ENCODE peak calls at places on chromosomes 4 and X, in seven cellular contexts. Q is ovary, W is adrenal gland, A is heart left ventricle, V is brain microvascular endothelial cell, N is adipocyte, U is left ventricle myocardium inferior. G is an unnamed sample.
A peak's percentile ranks its signal among the peaks of the same experiment; 100 is the strongest.

GRCh38 chr4:17203767-17204166 is 305.3 kb upstream of the LDB2 start:
- DNase-seq in Q (no peak), W (no peak), A (no peak), V (no peak), N (no peak), U (no peak), G (no peak)

GRCh38 chrX:5876984-5877655 is 351.5 kb downstream of the NLGN4X start:
- DNase-seq in Q (no peak), W (no peak), A (peak; percentile 34), V (no peak), N (no peak), U (peak; percentile 14), G (peak; percentile 30)

GRCh38 chrX:132120913-132121312 is 6.9 kb downstream of the FRMD7 start:
- DNase-seq in Q (no peak), W (no peak), A (no peak), V (no peak), N (no peak), U (no peak), G (no peak)

GRCh38 chr4:78768447-78769177 is 7.5 kb upstream of the BMP2K start:
- DNase-seq in Q (no peak), W (peak; percentile 45), A (no peak), V (peak; percentile 63), N (no peak), U (no peak), G (no peak)

GRCh38 chrX:103791233-103791632 is 14.6 kb downstream of the PLP1 start:
- DNase-seq in Q (no peak), W (no peak), A (no peak), V (peak; percentile 21), N (no peak), U (no peak), G (no peak)

GRCh38 chrX:27728291-27728690 is 79.5 kb upstream of the MAGEB10 start:
- DNase-seq in Q (no peak), W (no peak), A (no peak), V (peak; percentile 1), N (no peak), U (no peak), G (no peak)

GRCh38 chrX:83771664-83772063 is 89.3 kb upstream of the CYLC1 start:
- DNase-seq in Q (no peak), W (no peak), A (no peak), V (no peak), N (no peak), U (no peak), G (no peak)

GRCh38 chr4:103091601-103092223 is 7.9 kb downstream of the BDH2 start:
- DNase-seq in Q (no peak), W (peak; percentile 50), A (no peak), V (peak; percentile 50), N (peak; percentile 73), U (no peak), G (peak; percentile 56)

GRCh38 chr4:1242506-1243450 is 6.2 kb downstream of the CTBP1 start:
- DNase-seq in Q (peak; percentile 6), W (no peak), A (no peak), V (no peak), N (no peak), U (peak; percentile 10), G (no peak)

GRCh38 chrX:38052096-38052495 is 45.7 kb downstream of the SYTL5 start:
- DNase-seq in Q (no peak), W (no peak), A (no peak), V (peak; percentile 74), N (peak; percentile 67), U (no peak), G (no peak)

GRCh38 chr4:81215219-81215892 is at the start of gene PRKG2:
- DNase-seq in Q (no peak), W (no peak), A (no peak), V (peak; percentile 4), N (no peak), U (no peak), G (no peak)

GRCh38 chr4:128060130-128060619 is 937 bp upstream of the LARP1B start:
- DNase-seq in Q (no peak), W (no peak), A (no peak), V (no peak), N (no peak), U (no peak), G (no peak)

GRCh38 chrX:13374364-13374763 is 54.5 kb upstream of the ATXN3L start:
- DNase-seq in Q (no peak), W (no peak), A (no peak), V (no peak), N (no peak), U (no peak), G (no peak)

GRCh38 chr4:102736636-102737549 is 23.9 kb downstream of the MANBA start:
- DNase-seq in Q (no peak), W (no peak), A (no peak), V (no peak), N (no peak), U (no peak), G (peak; percentile 47)

DNA sequence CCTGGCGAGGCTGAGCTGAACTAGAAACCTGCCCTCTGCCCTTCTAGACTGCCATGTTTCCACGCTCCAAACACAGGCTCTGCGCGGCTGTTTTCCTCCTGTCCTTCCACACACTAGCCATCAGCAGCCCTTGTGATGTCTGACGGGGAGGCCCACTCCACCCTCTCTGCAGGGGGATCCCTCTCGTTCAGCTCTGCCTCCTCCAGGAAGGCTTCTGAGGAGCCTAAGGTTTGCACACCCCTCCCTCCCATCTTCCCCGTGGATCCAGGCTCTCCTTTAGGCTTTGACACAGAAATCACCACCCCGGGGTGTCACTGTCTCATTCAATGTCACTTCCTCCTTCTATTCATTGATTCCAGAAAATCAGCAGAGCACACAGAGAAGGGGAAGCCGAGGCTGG is 38.6 kb upstream of the CRMP1 start:
- DNase-seq in Q (no peak), W (no peak), A (no peak), V (no peak), N (no peak), U (no peak), G (no peak)
- H3K27me3 ChIP-seq in Q (no peaks in the 10 kb centered on the region), W (peaks cover 3% of the 10 kb centered on the region), A (peaks cover 58% of the 10 kb centered on the region), V (no peaks in the 10 kb centered on the region), N (peaks cover 74% of the 10 kb centered on the region), U (peaks cover 88% of the 10 kb centered on the region), G (no peaks in the 10 kb centered on the region)

DNA sequence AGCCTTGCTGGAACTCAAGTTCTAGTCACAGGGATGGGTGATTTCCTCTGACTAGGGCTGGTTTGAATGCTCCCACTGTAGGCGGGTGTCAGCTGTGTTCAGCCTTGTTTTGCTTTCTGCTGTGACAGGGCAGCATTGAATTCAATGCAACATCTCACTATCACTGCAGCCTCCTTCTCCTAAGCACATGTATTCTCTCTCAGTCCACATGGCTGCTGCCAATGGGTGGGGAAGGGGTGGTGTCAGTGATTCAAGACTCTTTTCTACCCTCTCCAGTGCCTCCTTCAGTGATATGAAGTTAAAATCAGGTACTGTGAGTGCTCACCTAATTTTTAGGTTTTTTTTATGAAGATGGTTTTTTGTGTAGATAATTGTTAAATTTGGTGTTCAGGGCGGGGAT is 46.3 kb downstream of the COL4A5 start:
- DNase-seq in Q (no peak), W (no peak), A (no peak), V (peak; percentile 3), N (no peak), U (no peak), G (no peak)
- H3K36me3 ChIP-seq in Q (no peaks in the 10 kb centered on the region), W (no peaks in the 10 kb centered on the region), A (no peaks in the 10 kb centered on the region), V (no peaks in the 10 kb centered on the region), N (no peaks in the 10 kb centered on the region), U (no peaks in the 10 kb centered on the region), G (no peaks in the 10 kb centered on the region)

DNA sequence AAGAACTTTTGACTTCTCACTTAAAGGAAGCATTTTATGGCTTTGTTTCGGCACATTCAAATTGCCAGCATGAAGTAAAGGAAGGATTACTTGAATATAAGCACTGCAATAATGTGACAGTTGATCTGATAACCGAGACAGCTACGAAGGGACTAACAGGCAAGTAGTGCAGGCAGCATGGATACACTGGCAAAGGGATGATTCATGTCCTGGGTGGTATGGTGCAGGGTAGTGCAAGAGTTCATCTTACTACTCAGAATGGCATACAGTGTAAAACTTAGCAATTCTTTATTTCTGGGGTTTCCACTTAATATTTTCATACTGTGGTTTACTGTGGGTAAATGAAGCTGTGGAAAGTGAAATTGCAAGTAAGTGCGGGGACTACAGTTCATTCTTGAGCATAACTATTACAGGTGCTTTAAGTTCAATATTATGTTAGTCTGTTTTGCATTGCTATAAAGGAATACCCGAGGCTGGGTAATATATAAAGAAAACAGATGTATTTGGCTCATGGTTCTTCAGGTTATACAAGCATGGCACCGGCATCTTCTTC is 611.8 kb downstream of the SPOCK3 start:
- DNase-seq in Q (no peak), W (no peak), A (no peak), V (no peak), N (no peak), U (no peak), G (no peak)
- H3K4me3 ChIP-seq in Q (no peak overlapping the region), W (no peak overlapping the region), A (no peak overlapping the region), V (no peak overlapping the region), N (no peak overlapping the region), U (no peak overlapping the region), G (no peak overlapping the region)

GRCh38 chr4:54107951-54108740 is 8.2 kb downstream of the GSX2 start:
- DNase-seq in Q (no peak), W (no peak), A (no peak), V (no peak), N (no peak), U (no peak), G (no peak)
- H3K27me3 ChIP-seq in Q (no peaks in the 10 kb centered on the region), W (peaks cover 41% of the 10 kb centered on the region), A (peaks cover 99% of the 10 kb centered on the region), V (peaks cover 56% of the 10 kb centered on the region), N (peaks cover 38% of the 10 kb centered on the region), U (peaks cover 100% of the 10 kb centered on the region), G (no peaks in the 10 kb centered on the region)

GRCh38 chr4:55405073-55405472 is 9.3 kb downstream of the TMEM165 start:
- DNase-seq in Q (no peak), W (no peak), A (no peak), V (no peak), N (no peak), U (no peak), G (no peak)
- H3K36me3 ChIP-seq in Q (no peaks in the 10 kb centered on the region), W (no peaks in the 10 kb centered on the region), A (no peaks in the 10 kb centered on the region), V (peaks cover 43% of the 10 kb centered on the region), N (peaks cover 69% of the 10 kb centered on the region), U (peaks cover 44% of the 10 kb centered on the region), G (no peaks in the 10 kb centered on the region)

GRCh38 chr4:76589402-76589801 is 154.4 kb downstream of the SHROOM3 start:
- DNase-seq in Q (no peak), W (no peak), A (no peak), V (no peak), N (peak; percentile 86), U (no peak), G (peak; percentile 74)
- H3K4me3 ChIP-seq in Q (no peak overlapping the region), W (no peak overlapping the region), A (no peak overlapping the region), V (no peak overlapping the region), N (no peak overlapping the region), U (no peak overlapping the region), G (no peak overlapping the region)

G was measured in Caco-2.